ENCODE peak calls at places on chromosomes 6 and 20, in five cellular contexts. One of them, this sample, is unnamed.

GRCh38 chr6:95819939-95820338 is 195.8 kb upstream of the FUT9 start:
- DNase-seq in DMS53: peak
- DNase-seq in GM23248: no peak
- DNase-seq in fibroblast of mammary gland: no peak
- DNase-seq in HAP-1: peak
- DNase-seq in this sample: no peak

GRCh38 chr6:128235556-128235955 is 284.8 kb downstream of the PTPRK start:
- DNase-seq in DMS53: no peak
- DNase-seq in GM23248: no peak
- DNase-seq in fibroblast of mammary gland: peak
- DNase-seq in HAP-1: no peak
- DNase-seq in this sample: peak

GRCh38 chr20:59574308-59574707 is 30.0 kb upstream of the PHACTR3 start:
- DNase-seq in DMS53: no peak
- DNase-seq in GM23248: no peak
- DNase-seq in fibroblast of mammary gland: no peak
- DNase-seq in HAP-1: no peak
- DNase-seq in this sample: no peak

GRCh38 chr20:15560936-15561531 is 1012.2 kb downstream of the KIF16B start:
- DNase-seq in DMS53: no peak
- DNase-seq in GM23248: no peak
- DNase-seq in fibroblast of mammary gland: no peak
- DNase-seq in HAP-1: no peak
- DNase-seq in this sample: no peak

GRCh38 chr6:87082160-87082721 is 12.7 kb downstream of the CGA start:
- DNase-seq in DMS53: no peak
- DNase-seq in GM23248: no peak
- DNase-seq in fibroblast of mammary gland: no peak
- DNase-seq in HAP-1: no peak
- DNase-seq in this sample: no peak

GRCh38 chr6:46419576-46420002 is 71.7 kb downstream of the RCAN2 start:
- DNase-seq in DMS53: peak
- DNase-seq in GM23248: peak
- DNase-seq in fibroblast of mammary gland: peak
- DNase-seq in HAP-1: peak
- DNase-seq in this sample: peak

GRCh38 chr6:107173779-107174178 is 58.5 kb upstream of the BEND3 start:
- DNase-seq in DMS53: no peak
- DNase-seq in GM23248: peak
- DNase-seq in fibroblast of mammary gland: peak
- DNase-seq in HAP-1: no peak
- DNase-seq in this sample: peak

GRCh38 chr6:137856138-137856898 is 10.7 kb upstream of the TNFAIP3 start:
- DNase-seq in DMS53: no peak
- DNase-seq in GM23248: no peak
- DNase-seq in fibroblast of mammary gland: no peak
- DNase-seq in HAP-1: no peak
- DNase-seq in this sample: no peak

GRCh38 chr6:10359581-10359980 is 55.3 kb downstream of the TFAP2A start:
- DNase-seq in DMS53: no peak
- DNase-seq in GM23248: no peak
- DNase-seq in fibroblast of mammary gland: no peak
- DNase-seq in HAP-1: no peak
- DNase-seq in this sample: no peak

GRCh38 chr6:139296927-139297326 is 5.1 kb upstream of the TXLNB start:
- DNase-seq in DMS53: no peak
- DNase-seq in GM23248: peak
- DNase-seq in fibroblast of mammary gland: peak
- DNase-seq in HAP-1: no peak
- DNase-seq in this sample: peak

GRCh38 chr6:41769376-41769775 is 10.3 kb downstream of the FRS3 start:
- DNase-seq in DMS53: peak
- DNase-seq in GM23248: no peak
- DNase-seq in fibroblast of mammary gland: no peak
- DNase-seq in HAP-1: no peak
- DNase-seq in this sample: no peak

GRCh38 chr6:105982761-105983600 is 103.2 kb upstream of the PRDM1 start:
- DNase-seq in DMS53: no peak
- DNase-seq in GM23248: no peak
- DNase-seq in fibroblast of mammary gland: no peak
- DNase-seq in HAP-1: no peak
- DNase-seq in this sample: no peak

GRCh38 chr6:170584954-170585498 is 589 bp upstream of the PDCD2 start:
- DNase-seq in DMS53: peak
- DNase-seq in GM23248: no peak
- DNase-seq in fibroblast of mammary gland: no peak
- DNase-seq in HAP-1: no peak
- DNase-seq in this sample: no peak

GRCh38 chr6:87803784-87804183 is 101.8 kb upstream of the AKIRIN2 start:
- DNase-seq in DMS53: no peak
- DNase-seq in GM23248: no peak
- DNase-seq in fibroblast of mammary gland: no peak
- DNase-seq in HAP-1: no peak
- DNase-seq in this sample: no peak

GRCh38 chr6:686528-686927 is 6.4 kb downstream of the EXOC2 start:
- DNase-seq in DMS53: peak
- DNase-seq in GM23248: no peak
- DNase-seq in fibroblast of mammary gland: no peak
- DNase-seq in HAP-1: peak
- DNase-seq in this sample: no peak

This sample was measured in amniotic epithelial cell.